ENCODE peak calls at places on chromosome 20, in eight cellular contexts. One of them, this sample, is unnamed.
A peak's percentile ranks its signal among the peaks of the same experiment; 100 is the strongest.

GRCh38 chr20:60491261-60491660 is 533.0 kb downstream of the CDH26 start:
- DNase-seq in stomach: no peak
- DNase-seq in sigmoid colon: no peak
- DNase-seq in H1: no peak
- DNase-seq in GM12878: no peak
- DNase-seq in transverse colon: no peak
- DNase-seq in prostate gland: no peak
- DNase-seq in breast epithelium: no peak
- DNase-seq in this sample: no peak

GRCh38 chr20:9514461-9515210 is at the start of gene LAMP5:
- DNase-seq in stomach: no peak
- DNase-seq in sigmoid colon: no peak
- DNase-seq in H1: no peak
- DNase-seq in GM12878: no peak
- DNase-seq in transverse colon: no peak
- DNase-seq in prostate gland: no peak
- DNase-seq in breast epithelium: no peak
- DNase-seq in this sample: peak; percentile 91

GRCh38 chr20:24837721-24838456 is 111.2 kb upstream of the CST7 start:
- DNase-seq in stomach: no peak
- DNase-seq in sigmoid colon: no peak
- DNase-seq in H1: no peak
- DNase-seq in GM12878: no peak
- DNase-seq in transverse colon: no peak
- DNase-seq in prostate gland: no peak
- DNase-seq in breast epithelium: no peak
- DNase-seq in this sample: no peak

GRCh38 chr20:64247970-64248841 is 7.3 kb upstream of the PCMTD2 start:
- DNase-seq in stomach: peak; percentile 10
- DNase-seq in sigmoid colon: no peak
- DNase-seq in H1: no peak
- DNase-seq in GM12878: no peak
- DNase-seq in transverse colon: no peak
- DNase-seq in prostate gland: no peak
- DNase-seq in breast epithelium: peak; percentile 35
- DNase-seq in this sample: no peak

GRCh38 chr20:25512709-25513108 is 72.6 kb downstream of the NINL start:
- DNase-seq in stomach: no peak
- DNase-seq in sigmoid colon: no peak
- DNase-seq in H1: no peak
- DNase-seq in GM12878: no peak
- DNase-seq in transverse colon: no peak
- DNase-seq in prostate gland: no peak
- DNase-seq in breast epithelium: no peak
- DNase-seq in this sample: no peak

GRCh38 chr20:33673411-33674293 is 576 bp downstream of the NECAB3 start:
- DNase-seq in stomach: no peak
- DNase-seq in sigmoid colon: peak; percentile 68
- DNase-seq in H1: no peak
- DNase-seq in GM12878: no peak
- DNase-seq in transverse colon: no peak
- DNase-seq in prostate gland: no peak
- DNase-seq in breast epithelium: no peak
- DNase-seq in this sample: no peak

GRCh38 chr20:32674362-32674789 is 635 bp upstream of the C20orf203 start:
- DNase-seq in stomach: peak; percentile 56
- DNase-seq in sigmoid colon: no peak
- DNase-seq in H1: no peak
- DNase-seq in GM12878: no peak
- DNase-seq in transverse colon: peak; percentile 60
- DNase-seq in prostate gland: peak; percentile 18
- DNase-seq in breast epithelium: peak; percentile 68
- DNase-seq in this sample: no peak

GRCh38 chr20:49712918-49713778 is 530 bp downstream of the B4GALT5 start:
- DNase-seq in stomach: peak; percentile 44
- DNase-seq in sigmoid colon: peak; percentile 71
- DNase-seq in H1: no peak
- DNase-seq in GM12878: no peak
- DNase-seq in transverse colon: peak; percentile 48
- DNase-seq in prostate gland: peak; percentile 15
- DNase-seq in breast epithelium: no peak
- DNase-seq in this sample: no peak

GRCh38 chr20:137668-138131 is 4.7 kb upstream of the DEFB126 start:
- DNase-seq in stomach: no peak
- DNase-seq in sigmoid colon: no peak
- DNase-seq in H1: no peak
- DNase-seq in GM12878: no peak
- DNase-seq in transverse colon: no peak
- DNase-seq in prostate gland: no peak
- DNase-seq in breast epithelium: no peak
- DNase-seq in this sample: no peak

GRCh38 chr20:48556956-48557355 is 270.8 kb downstream of the PREX1 start:
- DNase-seq in stomach: no peak
- DNase-seq in sigmoid colon: no peak
- DNase-seq in H1: no peak
- DNase-seq in GM12878: no peak
- DNase-seq in transverse colon: no peak
- DNase-seq in prostate gland: no peak
- DNase-seq in breast epithelium: no peak
- DNase-seq in this sample: no peak

GRCh38 chr20:34112600-34113061 is 588 bp upstream of the EIF2S2 start:
- DNase-seq in stomach: peak; percentile 32
- DNase-seq in sigmoid colon: peak; percentile 71
- DNase-seq in H1: no peak
- DNase-seq in GM12878: no peak
- DNase-seq in transverse colon: peak; percentile 36
- DNase-seq in prostate gland: peak; percentile 22
- DNase-seq in breast epithelium: no peak
- DNase-seq in this sample: no peak

GRCh38 chr20:32830437-32830836 is 10.7 kb downstream of the MAPRE1 start:
- DNase-seq in stomach: no peak
- DNase-seq in sigmoid colon: no peak
- DNase-seq in H1: no peak
- DNase-seq in GM12878: no peak
- DNase-seq in transverse colon: peak; percentile 22
- DNase-seq in prostate gland: peak; percentile 62
- DNase-seq in breast epithelium: no peak
- DNase-seq in this sample: no peak

GRCh38 chr20:49484180-49485140 is 2.0 kb upstream of the KCNB1 start:
- DNase-seq in stomach: peak; percentile 80
- DNase-seq in sigmoid colon: peak; percentile 92
- DNase-seq in H1: peak; percentile 57
- DNase-seq in GM12878: no peak
- DNase-seq in transverse colon: peak; percentile 76
- DNase-seq in prostate gland: peak; percentile 81
- DNase-seq in breast epithelium: peak; percentile 82
- DNase-seq in this sample: no peak

GRCh38 chr20:57482148-57482547 is 42.8 kb downstream of the CTCFL start:
- DNase-seq in stomach: no peak
- DNase-seq in sigmoid colon: no peak
- DNase-seq in H1: no peak
- DNase-seq in GM12878: no peak
- DNase-seq in transverse colon: no peak
- DNase-seq in prostate gland: no peak
- DNase-seq in breast epithelium: peak; percentile 0
- DNase-seq in this sample: no peak

GRCh38 chr20:32534661-32535240 is 50.4 kb downstream of the NOL4L start:
- DNase-seq in stomach: no peak
- DNase-seq in sigmoid colon: no peak
- DNase-seq in H1: no peak
- DNase-seq in GM12878: no peak
- DNase-seq in transverse colon: no peak
- DNase-seq in prostate gland: no peak
- DNase-seq in breast epithelium: no peak
- DNase-seq in this sample: no peak

GRCh38 chr20:48706116-48706656 is 121.6 kb downstream of the PREX1 start:
- DNase-seq in stomach: no peak
- DNase-seq in sigmoid colon: peak; percentile 40
- DNase-seq in H1: no peak
- DNase-seq in GM12878: no peak
- DNase-seq in transverse colon: no peak
- DNase-seq in prostate gland: no peak
- DNase-seq in breast epithelium: no peak
- DNase-seq in this sample: no peak

GRCh38 chr20:46894971-46895905 is 595 bp downstream of the EYA2 start:
- DNase-seq in stomach: peak; percentile 36
- DNase-seq in sigmoid colon: no peak
- DNase-seq in H1: no peak
- DNase-seq in GM12878: no peak
- DNase-seq in transverse colon: peak; percentile 15
- DNase-seq in prostate gland: peak; percentile 71
- DNase-seq in breast epithelium: no peak
- DNase-seq in this sample: no peak
- TF ChIP-seq CTCF in stomach: no peak
- TF ChIP-seq CTCF in sigmoid colon: no peak
- TF ChIP-seq CTCF in H1: no peak
- TF ChIP-seq CTCF in GM12878: no peak
- TF ChIP-seq CTCF in transverse colon: no peak
- TF ChIP-seq CTCF in prostate gland: no peak
- TF ChIP-seq CTCF in breast epithelium: no peak
- TF ChIP-seq CTCF in this sample: no peak

GRCh38 chr20:37178839-37179670 is at the start of the genes MROH8 and RPN2:
- DNase-seq in stomach: peak; percentile 99
- DNase-seq in sigmoid colon: peak; percentile 99
- DNase-seq in H1: peak; percentile 91
- DNase-seq in GM12878: peak; percentile 83
- DNase-seq in transverse colon: peak; percentile 98
- DNase-seq in prostate gland: peak; percentile 99
- DNase-seq in breast epithelium: peak; percentile 97
- DNase-seq in this sample: peak; percentile 99

GRCh38 chr20:37185681-37186080 is 6.3 kb upstream of the MROH8 start:
- DNase-seq in stomach: no peak
- DNase-seq in sigmoid colon: no peak
- DNase-seq in H1: no peak
- DNase-seq in GM12878: no peak
- DNase-seq in transverse colon: peak; percentile 9
- DNase-seq in prostate gland: no peak
- DNase-seq in breast epithelium: no peak
- DNase-seq in this sample: no peak

GRCh38 chr20:37179671-37180524 is 550 bp upstream of the MROH8 start:
- DNase-seq in stomach: no peak
- DNase-seq in sigmoid colon: no peak
- DNase-seq in H1: no peak
- DNase-seq in GM12878: no peak
- DNase-seq in transverse colon: no peak
- DNase-seq in prostate gland: no peak
- DNase-seq in breast epithelium: no peak
- DNase-seq in this sample: no peak
- TF ChIP-seq POLR2A in stomach: no peak
- TF ChIP-seq POLR2A in sigmoid colon: no peak
- TF ChIP-seq POLR2A in H1: no peak
- TF ChIP-seq POLR2A in GM12878: no peak
- TF ChIP-seq POLR2A in transverse colon: no peak
- TF ChIP-seq POLR2A in prostate gland: no peak
- TF ChIP-seq POLR2A in breast epithelium: no peak
- TF ChIP-seq POLR2A in this sample: no peak

GRCh38 chr20:38249536-38250310 is 10.8 kb downstream of the KIAA1755 start:
- DNase-seq in stomach: no peak
- DNase-seq in sigmoid colon: peak; percentile 60
- DNase-seq in H1: no peak
- DNase-seq in GM12878: no peak
- DNase-seq in transverse colon: no peak
- DNase-seq in prostate gland: no peak
- DNase-seq in breast epithelium: no peak
- DNase-seq in this sample: no peak
- TF ChIP-seq POLR2AphosphoS5 in stomach: no peak
- TF ChIP-seq POLR2AphosphoS5 in sigmoid colon: no peak
- TF ChIP-seq POLR2AphosphoS5 in H1: no peak
- TF ChIP-seq POLR2AphosphoS5 in GM12878: no peak
- TF ChIP-seq POLR2AphosphoS5 in transverse colon: no peak
- TF ChIP-seq POLR2AphosphoS5 in prostate gland: no peak
- TF ChIP-seq POLR2AphosphoS5 in breast epithelium: no peak
- TF ChIP-seq POLR2AphosphoS5 in this sample: no peak

GRCh38 chr20:41334036-41334435 is 6.6 kb upstream of the LPIN3 start:
- DNase-seq in stomach: no peak
- DNase-seq in sigmoid colon: peak; percentile 49
- DNase-seq in H1: no peak
- DNase-seq in GM12878: no peak
- DNase-seq in transverse colon: no peak
- DNase-seq in prostate gland: no peak
- DNase-seq in breast epithelium: no peak
- DNase-seq in this sample: no peak

GRCh38 chr20:41331731-41332130 is 8.9 kb upstream of the LPIN3 start:
- DNase-seq in stomach: no peak
- DNase-seq in sigmoid colon: no peak
- DNase-seq in H1: no peak
- DNase-seq in GM12878: no peak
- DNase-seq in transverse colon: no peak
- DNase-seq in prostate gland: no peak
- DNase-seq in breast epithelium: no peak
- DNase-seq in this sample: no peak

GRCh38 chr20:41335591-41335990 is 5.0 kb upstream of the LPIN3 start:
- DNase-seq in stomach: no peak
- DNase-seq in sigmoid colon: no peak
- DNase-seq in H1: no peak
- DNase-seq in GM12878: no peak
- DNase-seq in transverse colon: no peak
- DNase-seq in prostate gland: no peak
- DNase-seq in breast epithelium: peak; percentile 27
- DNase-seq in this sample: no peak

GRCh38 chr20:41336711-41337492 is 3.7 kb upstream of the LPIN3 start:
- DNase-seq in stomach: no peak
- DNase-seq in sigmoid colon: no peak
- DNase-seq in H1: no peak
- DNase-seq in GM12878: no peak
- DNase-seq in transverse colon: no peak
- DNase-seq in prostate gland: no peak
- DNase-seq in breast epithelium: peak; percentile 17
- DNase-seq in this sample: no peak

DNA sequence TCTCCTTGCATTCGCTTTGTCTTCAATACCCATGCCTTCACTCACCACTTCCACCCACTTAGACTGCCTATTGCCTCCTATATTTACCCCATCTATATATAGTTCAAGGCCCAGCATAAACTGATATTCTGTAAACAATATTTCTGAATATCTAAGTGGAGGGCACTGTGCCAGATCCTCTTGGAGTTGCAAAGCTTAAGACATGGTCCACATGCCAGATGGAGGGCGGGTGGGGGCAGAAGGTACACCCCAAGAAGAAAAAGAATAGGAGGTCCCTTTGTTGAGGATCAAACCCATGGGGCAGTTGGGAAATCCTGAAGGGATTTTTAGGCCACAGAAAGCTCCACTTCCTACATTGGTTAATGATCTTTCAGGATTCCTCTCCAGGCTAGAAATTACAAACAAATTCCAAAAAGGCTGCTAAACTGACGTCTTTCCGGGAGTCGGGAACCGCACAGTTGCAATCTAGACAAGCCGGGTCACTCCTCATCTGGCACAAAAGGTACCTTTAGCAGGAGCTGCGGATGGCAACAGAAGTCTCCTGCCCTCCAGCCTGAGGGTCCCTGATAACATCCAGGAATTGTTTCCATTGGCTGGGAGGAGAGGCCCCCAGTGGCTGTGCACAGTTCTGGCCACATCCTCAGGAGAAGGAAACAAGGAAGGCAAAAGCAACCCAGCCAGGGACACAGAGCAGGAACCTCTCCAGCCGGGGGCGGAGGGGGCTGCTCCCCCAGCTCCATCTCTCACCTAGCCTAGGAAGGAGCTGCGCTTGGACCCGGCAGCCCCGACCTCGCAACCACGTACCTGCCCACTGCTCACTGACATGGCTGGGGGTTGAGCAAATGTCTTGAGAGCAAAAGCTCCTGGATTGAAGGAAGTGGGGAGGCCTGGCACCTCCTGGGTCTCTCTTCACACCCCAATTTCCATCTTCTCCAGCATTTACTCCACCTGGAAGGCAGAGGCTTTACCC is 5.9 kb upstream of the LPIN3 start:
- DNase-seq in stomach: no peak
- DNase-seq in sigmoid colon: peak; percentile 62
- DNase-seq in H1: no peak
- DNase-seq in GM12878: no peak
- DNase-seq in transverse colon: no peak
- DNase-seq in prostate gland: no peak
- DNase-seq in breast epithelium: no peak
- DNase-seq in this sample: no peak
- TF ChIP-seq CTCF in stomach: no peak
- TF ChIP-seq CTCF in sigmoid colon: no peak
- TF ChIP-seq CTCF in H1: no peak
- TF ChIP-seq CTCF in GM12878: no peak
- TF ChIP-seq CTCF in transverse colon: no peak
- TF ChIP-seq CTCF in prostate gland: no peak
- TF ChIP-seq CTCF in breast epithelium: no peak
- TF ChIP-seq CTCF in this sample: no peak